ENCODE peak calls at places on chromosome 17, in seven cellular contexts. N, S, O, G, J, M and E are unnamed samples.

GRCh38 chr17:38883592-38884526 is 14.0 kb downstream of the LASP1 start:
- DNase-seq in G (no peak), N (no peak), M (no peak), S (no peak), O (no peak), J (no peak), E (no peak)

GRCh38 chr17:76543482-76544122 is 3.8 kb downstream of the PRCD start:
- DNase-seq in S (no peak), M (peak; percentile 60), J (no peak), G (no peak), N (no peak), O (no peak), E (no peak)

GRCh38 chr17:27520571-27521185 is 64.4 kb downstream of the KSR1 start:
- DNase-seq in O (no peak), S (no peak), N (no peak), G (no peak), M (no peak), J (no peak), E (no peak)

GRCh38 chr17:64063766-64064224 is 43.4 kb upstream of the ICAM2 start:
- DNase-seq in J (peak; percentile 79), G (peak; percentile 82), N (peak; percentile 74), M (no peak), O (peak; percentile 83), S (peak; percentile 40), E (peak; percentile 87)

GRCh38 chr17:29347831-29348281 is 42.3 kb upstream of the TAOK1 start:
- DNase-seq in S (peak; percentile 4), J (no peak), M (no peak), G (no peak), N (no peak), O (no peak), E (no peak)

GRCh38 chr17:29630630-29631193 is 8.0 kb upstream of the CORO6 start:
- DNase-seq in N (no peak), J (no peak), O (no peak), G (no peak), S (no peak), M (no peak), E (no peak)

GRCh38 chr17:7186241-7186640 is 7.1 kb upstream of the ASGR1 start:
- DNase-seq in M (no peak), G (no peak), J (no peak), N (no peak), S (no peak), O (no peak), E (peak; percentile 12)

GRCh38 chr17:68698761-68699160 is 97.6 kb upstream of the FAM20A start:
- DNase-seq in S (no peak), M (no peak), J (no peak), O (peak; percentile 27), G (no peak), N (peak; percentile 21), E (peak; percentile 21)

GRCh38 chr17:54844262-54844661 is 56.4 kb upstream of the TOM1L1 start:
- DNase-seq in O (no peak), N (no peak), J (no peak), S (no peak), M (no peak), G (no peak), E (no peak)

GRCh38 chr17:81840826-81841778 is 6.3 kb upstream of the PPP1R27 start:
- DNase-seq in M (no peak), J (no peak), G (no peak), S (no peak), O (no peak), N (no peak), E (peak; percentile 93)

GRCh38 chr17:65515959-65516948 is 45.2 kb downstream of the AXIN2 start:
- DNase-seq in J (no peak), O (no peak), S (no peak), M (peak; percentile 50), G (peak; percentile 63), N (no peak), E (no peak)

GRCh38 chr17:29933379-29933778 is 3.4 kb upstream of the SSH2 start:
- DNase-seq in N (no peak), J (peak; percentile 53), G (no peak), S (peak; percentile 39), M (no peak), O (peak; percentile 29), E (no peak)

GRCh38 chr17:15233022-15233805 is 31.9 kb downstream of the PMP22 start:
- DNase-seq in S (peak; percentile 79), O (no peak), N (no peak), G (no peak), M (no peak), J (no peak), E (no peak)

GRCh38 chr17:67328026-67328425 is 38.4 kb downstream of the PSMD12 start:
- DNase-seq in O (no peak), M (no peak), J (no peak), N (no peak), G (no peak), S (no peak), E (no peak)

GRCh38 chr17:49715717-49716279 is 8.0 kb upstream of the SLC35B1 start:
- DNase-seq in M (no peak), N (no peak), O (no peak), G (no peak), S (no peak), J (no peak), E (no peak)

GRCh38 chr17:82449136-82449882 is 1.2 kb downstream of the CYBC1 start:
- DNase-seq in S (no peak), O (peak; percentile 62), J (no peak), N (no peak), M (no peak), G (no peak), E (no peak)

GRCh38 chr17:50331085-50331791 is 14.7 kb upstream of the XYLT2 start:
- DNase-seq in N (no peak), S (peak; percentile 97), J (no peak), G (no peak), O (no peak), M (peak; percentile 19), E (no peak)

GRCh38 chr17:10149573-10150399 is 48.6 kb downstream of the GAS7 start:
- DNase-seq in S (peak; percentile 37), N (no peak), G (no peak), J (no peak), O (no peak), M (no peak), E (no peak)

GRCh38 chr17:72962099-72962498 is 130.4 kb downstream of the SLC39A11 start:
- DNase-seq in N (no peak), M (no peak), S (no peak), J (no peak), G (no peak), O (no peak), E (no peak)
- TF ChIP-seq CTCF in N (no peak), M (no peak), S (no peak), J (no peak), G (no peak), O (no peak), E (no peak)

GRCh38 chr17:5184284-5184683 is 7.4 kb downstream of the ZNF594 start:
- DNase-seq in M (no peak), J (no peak), O (no peak), S (no peak), N (no peak), G (no peak), E (no peak)

GRCh38 chr17:5182597-5183409 is 8.9 kb downstream of the ZNF594 start:
- DNase-seq in S (no peak), G (no peak), J (no peak), M (no peak), N (no peak), O (no peak), E (no peak)

GRCh38 chr17:5179003-5179402 is 12.7 kb downstream of the ZNF594 start:
- DNase-seq in S (no peak), G (no peak), N (no peak), O (no peak), J (no peak), M (no peak), E (no peak)

GRCh38 chr17:5183410-5183793 is 8.3 kb downstream of the ZNF594 start:
- DNase-seq in J (no peak), N (no peak), G (no peak), S (no peak), M (no peak), O (no peak), E (no peak)

GRCh38 chr17:5181509-5182305 is 10.0 kb downstream of the ZNF594 start:
- DNase-seq in N (no peak), J (no peak), O (no peak), G (no peak), M (no peak), S (no peak), E (no peak)
- H3K9me3 ChIP-seq in N (peaks cover 37% of the 10 kb centered on the region), J (peaks cover 13% of the 10 kb centered on the region), O (peaks cover 100% of the 10 kb centered on the region), G (peaks cover 40% of the 10 kb centered on the region), M (peaks cover 98% of the 10 kb centered on the region), S (peaks cover 38% of the 10 kb centered on the region), E (no peaks in the 10 kb centered on the region)

DNA sequence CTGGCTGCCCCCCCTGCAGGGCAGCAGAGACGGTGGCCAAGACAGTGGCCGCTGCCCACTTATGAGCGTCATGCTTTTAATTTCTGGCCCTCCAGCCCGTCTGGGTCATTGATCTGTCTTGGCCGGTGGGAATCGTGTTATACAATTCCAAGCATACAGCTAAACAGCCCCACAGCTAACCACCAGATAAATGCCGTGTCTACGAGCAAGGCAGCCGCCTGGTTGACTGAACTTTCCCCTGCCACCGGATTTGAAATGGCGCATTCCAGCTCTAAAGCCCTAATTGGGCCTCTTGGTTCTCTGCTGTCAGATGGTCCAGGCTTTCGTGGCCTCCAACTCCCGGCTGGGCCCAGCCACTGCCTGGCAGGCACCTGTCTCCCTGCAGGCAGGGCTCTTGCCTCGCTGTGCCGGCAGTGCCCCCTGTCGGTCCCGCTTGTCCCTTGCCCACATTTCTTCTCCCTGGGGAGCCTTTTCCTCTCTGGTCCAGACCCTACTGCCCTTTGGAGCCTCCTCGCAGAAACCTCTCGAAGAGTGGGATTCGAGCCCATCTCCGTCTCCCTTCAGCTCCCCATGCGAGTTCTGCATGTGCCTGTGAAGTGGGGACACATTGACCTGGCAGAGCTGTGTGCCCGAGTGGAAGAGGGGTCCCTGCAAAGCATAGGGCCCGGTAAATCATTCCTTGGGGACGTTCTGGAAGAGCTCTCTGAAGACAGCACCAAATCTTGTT is 1.8 kb upstream of the RBFOX3 start:
- DNase-seq in S (peak; percentile 79), J (peak; percentile 77), O (peak; percentile 66), N (peak; percentile 57), M (no peak), G (no peak), E (peak; percentile 84)
- TF ChIP-seq CTCF in S (peak; percentile 95), J (peak; percentile 49), O (peak; percentile 59), N (peak; percentile 58), M (peak; percentile 13), G (no peak), E (no peak)

DNA sequence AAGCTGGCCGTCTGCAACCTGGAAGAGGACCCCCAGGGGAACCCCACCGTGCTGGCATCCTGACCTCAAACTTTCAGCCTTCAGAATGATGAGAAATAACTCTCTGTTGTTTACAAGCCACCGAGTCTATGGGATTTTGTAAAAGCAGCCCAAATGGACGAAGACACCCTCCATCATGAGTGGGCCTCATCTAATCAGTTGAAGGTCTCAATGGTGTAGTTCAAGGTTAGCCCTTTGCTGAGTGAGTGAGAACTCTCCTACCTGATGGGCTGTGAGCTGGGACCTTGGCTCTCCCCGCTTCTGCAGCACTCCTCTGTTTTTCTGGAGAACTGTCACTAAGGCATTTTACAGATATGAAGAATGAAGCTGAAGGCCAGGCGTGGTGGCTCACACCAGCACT is 325.9 kb upstream of the TNRC6C start:
- DNase-seq in O (no peak), S (no peak), M (no peak), J (no peak), N (no peak), G (no peak), E (no peak)
- H3K9me3 ChIP-seq in O (no peaks in the 10 kb centered on the region), S (no peaks in the 10 kb centered on the region), M (peaks cover 4% of the 10 kb centered on the region), J (no peaks in the 10 kb centered on the region), N (no peaks in the 10 kb centered on the region), G (peaks cover 8% of the 10 kb centered on the region), E (no peaks in the 10 kb centered on the region)

GRCh38 chr17:43949777-43950176 is 4.0 kb downstream of the PYY start:
- DNase-seq in M (no peak), N (no peak), S (no peak), J (no peak), O (no peak), G (no peak), E (no peak)
- TF ChIP-seq CTCF in M (no peak), N (no peak), S (peak; percentile 33), J (no peak), O (no peak), G (no peak), E (no peak)